ENCODE peak calls at places on chromosomes 3 and 15, in ten cellular contexts. B is SK-N-MC, M is left ventricle myocardium inferior, P is sigmoid colon, Q is right cardiac atrium, E is GM12878, F is tibial nerve, J is keratinocyte, W is heart left ventricle, K is K562. N is an unnamed sample. For H3K9me3, the result is how much of the 10 kb centered on the place peaks cover.

GRCh38 chr3:179324270-179324754 is 1.5 kb downstream of the ZNF639 start:
- DNase-seq in M (no peak), J (no peak), Q (no peak), W (no peak), B (no peak), P (no peak), K (peak), E (no peak), F (no peak), N (peak)

GRCh38 chr3:84959470-84960380 is 936 bp downstream of the CADM2 start:
- DNase-seq in K (no peak), F (no peak), W (no peak), P (no peak), B (no peak), E (no peak), M (no peak), Q (no peak), J (no peak), N (no peak)

GRCh38 chr15:87224409-87224808 is 1032.1 kb downstream of the NTRK3 start:
- DNase-seq in Q (no peak), J (no peak), W (no peak), B (no peak), P (no peak), E (no peak), F (no peak), M (no peak), K (no peak), N (no peak)

GRCh38 chr15:62446984-62447383 is 281.9 kb upstream of the C2CD4B start:
- DNase-seq in Q (no peak), K (no peak), J (no peak), F (no peak), W (no peak), E (no peak), P (no peak), B (no peak), M (no peak), N (no peak)

GRCh38 chr15:26889298-26889898 is 22.5 kb downstream of the GABRA5 start:
- DNase-seq in B (peak), Q (no peak), P (no peak), W (no peak), K (peak), J (peak), F (peak), E (peak), M (no peak), N (peak)

GRCh38 chr15:81339851-81340250 is 15.9 kb upstream of the STARD5 start:
- DNase-seq in M (no peak), K (no peak), W (no peak), E (no peak), P (no peak), Q (no peak), J (no peak), B (no peak), F (no peak), N (no peak)

GRCh38 chr15:64045774-64046346 is 425 bp downstream of the DAPK2 start:
- DNase-seq in Q (peak), W (peak), K (no peak), B (no peak), J (no peak), M (peak), E (no peak), P (no peak), F (no peak), N (no peak)

GRCh38 chr3:10816019-10816862 is at the start of gene SLC6A11:
- DNase-seq in K (no peak), P (no peak), Q (peak), M (no peak), B (no peak), J (no peak), W (no peak), F (no peak), E (no peak), N (no peak)

GRCh38 chr3:114527036-114527644 is 233.3 kb downstream of the TIGIT start:
- DNase-seq in M (no peak), W (no peak), K (peak), Q (no peak), F (no peak), B (no peak), P (no peak), J (no peak), E (no peak), N (no peak)

GRCh38 chr3:150607267-150608065 is 4.3 kb downstream of the SELENOT start:
- DNase-seq in J (no peak), W (no peak), M (no peak), Q (no peak), P (no peak), E (no peak), K (no peak), F (no peak), B (no peak), N (no peak)

GRCh38 chr15:92904832-92905640 is 4.9 kb downstream of the CHD2 start:
- DNase-seq in K (no peak), M (no peak), P (no peak), F (no peak), Q (no peak), E (no peak), B (no peak), W (no peak), J (no peak), N (no peak)

GRCh38 chr3:33145901-33146580 is 32.2 kb downstream of the CRTAP start:
- DNase-seq in B (no peak), P (no peak), K (no peak), F (no peak), W (no peak), Q (no peak), E (no peak), J (no peak), M (no peak), N (no peak)

GRCh38 chr15:77797270-77797669 is 164.6 kb upstream of the LINGO1 start:
- DNase-seq in P (no peak), B (no peak), W (no peak), F (no peak), K (no peak), J (no peak), M (no peak), Q (no peak), E (peak), N (no peak)

GRCh38 chr15:50262533-50262932 is 3.0 kb downstream of the HDC start:
- DNase-seq in Q (no peak), M (no peak), B (no peak), P (no peak), K (no peak), W (no peak), F (no peak), E (no peak), J (no peak), N (peak)

GRCh38 chr3:89713196-89713595 is 605.8 kb downstream of the EPHA3 start:
- DNase-seq in B (no peak), P (no peak), E (no peak), M (no peak), K (no peak), W (no peak), J (no peak), F (no peak), Q (no peak), N (no peak)

GRCh38 chr15:39213385-39213840 is 367.5 kb upstream of the THBS1 start:
- DNase-seq in E (no peak), W (peak), J (peak), M (peak), P (peak), F (no peak), B (no peak), Q (peak), K (peak), N (no peak)

GRCh38 chr3:1962531-1963090 is 136.1 kb upstream of the CNTN4 start:
- DNase-seq in M (no peak), F (no peak), Q (no peak), W (no peak), J (no peak), E (no peak), B (no peak), P (no peak), K (no peak), N (no peak)

GRCh38 chr3:160667452-160667851 is 9.5 kb upstream of the ARL14 start:
- DNase-seq in K (no peak), W (no peak), M (no peak), P (no peak), J (peak), F (no peak), E (no peak), B (no peak), Q (no peak), N (no peak)

GRCh38 chr3:134794950-134795775 is at the start of gene EPHB1:
- DNase-seq in J (peak), Q (peak), P (peak), W (peak), B (peak), F (peak), E (peak), K (peak), M (peak), N (peak)

GRCh38 chr15:87959658-87960057 is 296.9 kb downstream of the NTRK3 start:
- DNase-seq in Q (no peak), E (no peak), W (no peak), P (no peak), M (no peak), J (no peak), F (no peak), B (no peak), K (no peak), N (no peak)

GRCh38 chr3:73586190-73586589 is 38.6 kb downstream of the PDZRN3 start:
- DNase-seq in F (no peak), W (peak), J (no peak), Q (no peak), B (no peak), K (no peak), M (no peak), P (no peak), E (no peak), N (no peak)

GRCh38 chr3:120469440-120470415 is 18.9 kb upstream of the FSTL1 start:
- DNase-seq in M (no peak), Q (peak), B (no peak), K (no peak), P (no peak), J (peak), F (no peak), W (peak), E (no peak), N (no peak)

GRCh38 chr3:6733699-6734394 is 127.1 kb upstream of the GRM7 start:
- DNase-seq in W (no peak), B (no peak), F (no peak), K (peak), E (no peak), P (no peak), Q (no peak), J (no peak), M (no peak), N (no peak)

GRCh38 chr3:6737223-6737994 is 123.5 kb upstream of the GRM7 start:
- DNase-seq in J (no peak), W (no peak), K (no peak), B (no peak), F (no peak), M (no peak), E (no peak), P (no peak), Q (no peak), N (no peak)

GRCh38 chr3:6732807-6733206 is 128.1 kb upstream of the GRM7 start:
- DNase-seq in F (no peak), W (no peak), K (no peak), B (no peak), M (no peak), Q (no peak), P (no peak), E (no peak), J (no peak), N (no peak)

GRCh38 chr3:6736781-6737180 is 124.1 kb upstream of the GRM7 start:
- DNase-seq in K (no peak), J (no peak), F (no peak), W (no peak), M (no peak), E (no peak), P (no peak), Q (no peak), B (no peak), N (no peak)

GRCh38 chr3:6734395-6734746 is 126.5 kb upstream of the GRM7 start:
- DNase-seq in Q (no peak), W (no peak), M (no peak), E (no peak), B (no peak), K (no peak), F (no peak), P (no peak), J (no peak), N (no peak)
- H3K9me3 ChIP-seq in Q (under half), W (under half), M (under half), E (under half), B (under half), K (under half), F (under half), P (under half), J (under half), N (under half)

GRCh38 chr15:75891895-75892294 is 11.8 kb upstream of the FBXO22 start:
- DNase-seq in P (no peak), E (no peak), Q (no peak), J (no peak), M (no peak), W (no peak), F (no peak), K (no peak), B (no peak), N (no peak)
- H3K27ac ChIP-seq in P (no peak), E (no peak), Q (no peak), J (peak), M (no peak), W (no peak), F (no peak), K (peak), B (no peak), N (no peak)

GRCh38 chr3:22231061-22231460 is 480.1 kb upstream of the ZNF385D start:
- DNase-seq in W (no peak), E (no peak), J (no peak), K (no peak), B (no peak), F (no peak), P (no peak), M (no peak), Q (no peak), N (no peak)

GRCh38 chr3:22228705-22229104 is 477.7 kb upstream of the ZNF385D start:
- DNase-seq in B (no peak), M (no peak), F (no peak), W (no peak), K (no peak), J (no peak), P (no peak), E (no peak), Q (no peak), N (no peak)

DNA sequence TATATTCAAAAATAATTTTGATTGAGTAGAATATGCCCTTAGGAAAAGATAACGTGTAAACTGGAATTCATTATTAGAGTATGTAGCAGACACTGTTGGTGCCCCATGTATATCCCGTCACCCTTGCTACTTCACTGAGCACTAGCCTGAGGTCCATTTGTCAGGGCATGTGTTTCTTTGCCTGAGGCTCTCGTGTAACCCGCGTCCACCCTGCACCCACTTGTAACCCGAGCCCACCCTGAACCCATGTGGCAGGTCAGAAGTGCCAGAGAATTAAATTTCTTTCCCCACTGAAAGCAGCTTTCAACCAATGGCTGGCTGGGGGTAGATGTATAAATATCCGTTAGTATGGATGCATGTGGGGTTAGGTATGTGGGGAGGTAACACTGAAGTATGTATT is 474.2 kb upstream of the ZNF385D start:
- DNase-seq in Q (no peak), M (no peak), J (no peak), P (no peak), K (no peak), B (no peak), W (no peak), F (no peak), E (no peak), N (no peak)
- H3K4me3 ChIP-seq in Q (no peak), M (no peak), J (no peak), P (no peak), K (no peak), B (no peak), W (no peak), F (no peak), E (no peak), N (no peak)

GRCh38 chr3:7447197-7447769 is 586.4 kb downstream of the GRM7 start:
- DNase-seq in W (no peak), P (no peak), F (no peak), J (no peak), Q (no peak), K (no peak), B (no peak), E (peak), M (no peak), N (no peak)

GRCh38 chr3:7444886-7445285 is 584.0 kb downstream of the GRM7 start:
- DNase-seq in W (no peak), J (no peak), E (no peak), F (no peak), K (no peak), P (no peak), Q (no peak), B (no peak), M (no peak), N (no peak)

GRCh38 chr3:7445331-7445730 is 584.4 kb downstream of the GRM7 start:
- DNase-seq in W (no peak), M (no peak), P (no peak), Q (no peak), F (no peak), E (no peak), J (no peak), K (no peak), B (no peak), N (no peak)
- H3K9me3 ChIP-seq in W (under half), M (under half), P (under half), Q (under half), F (under half), E (under half), J (under half), K (under half), B (under half), N (under half)

N was measured in CD4-positive, alpha-beta memory T cell.